ENCODE peak calls at places on chromosomes 6 and 20, in seven cellular contexts. N, G, Z, D, W, X and U are unnamed samples.
A peak's percentile ranks its signal among the peaks of the same experiment; 100 is the strongest.

GRCh38 chr6:91081452-91082067 is 494.7 kb upstream of the MAP3K7 start:
- DNase-seq in D (peak; percentile 16), X (no peak), W (peak; percentile 3), Z (peak; percentile 68), N (peak; percentile 37), G (no peak), U (peak; percentile 16)

GRCh38 chr20:24657211-24657610 is 187.8 kb downstream of the SYNDIG1 start:
- DNase-seq in Z (peak; percentile 22), G (peak; percentile 13), N (peak; percentile 39), D (no peak), W (no peak), X (no peak), U (no peak)

GRCh38 chr20:52972190-52972937 is at the start of gene TSHZ2:
- DNase-seq in X (no peak), G (peak; percentile 64), N (peak; percentile 4), W (no peak), Z (peak; percentile 65), D (no peak), U (no peak)

GRCh38 chr6:121881974-121882667 is 446.7 kb downstream of the GJA1 start:
- DNase-seq in Z (peak; percentile 55), N (no peak), W (no peak), D (peak; percentile 93), X (no peak), G (no peak), U (peak; percentile 83)

GRCh38 chr6:127051571-127052260 is 66.8 kb upstream of the RSPO3 start:
- DNase-seq in D (peak; percentile 73), G (no peak), Z (peak; percentile 49), N (no peak), W (no peak), X (no peak), U (no peak)

GRCh38 chr6:20686142-20686541 is 151.9 kb downstream of the CDKAL1 start:
- DNase-seq in N (peak; percentile 10), G (no peak), D (no peak), W (no peak), Z (no peak), X (no peak), U (no peak)

GRCh38 chr6:21123485-21124436 is 469.8 kb upstream of the SOX4 start:
- DNase-seq in W (no peak), D (no peak), G (no peak), Z (no peak), N (no peak), X (no peak), U (no peak)

GRCh38 chr6:2158596-2159271 is 86.7 kb downstream of the GMDS start:
- DNase-seq in X (no peak), D (no peak), N (peak; percentile 86), Z (peak; percentile 48), W (peak; percentile 70), G (no peak), U (peak; percentile 17)

GRCh38 chr6:16154904-16155303 is 26.0 kb downstream of the MYLIP start:
- DNase-seq in G (peak; percentile 16), Z (peak; percentile 75), X (no peak), D (peak; percentile 61), N (no peak), W (no peak), U (no peak)

GRCh38 chr6:118697554-118697953 is 46.2 kb upstream of the CEP85L start:
- DNase-seq in W (no peak), D (no peak), Z (no peak), N (no peak), G (no peak), X (no peak), U (peak; percentile 19)

GRCh38 chr6:140774080-140774505 is 1358.6 kb upstream of the GJE1 start:
- DNase-seq in X (no peak), N (no peak), W (peak; percentile 4), G (peak; percentile 3), D (peak; percentile 44), Z (peak; percentile 76), U (peak; percentile 32)

GRCh38 chr6:20333870-20334269 is 67.8 kb upstream of the E2F3 start:
- DNase-seq in X (no peak), N (no peak), W (no peak), G (no peak), Z (no peak), D (no peak), U (no peak)

GRCh38 chr6:42452171-42453026 is 673 bp upstream of the TRERF1 start:
- DNase-seq in G (peak; percentile 80), D (no peak), Z (peak; percentile 77), X (peak; percentile 29), W (peak; percentile 60), N (peak; percentile 86), U (no peak)

GRCh38 chr6:25504661-25505060 is 147.4 kb upstream of the SCGN start:
- DNase-seq in D (no peak), X (no peak), W (peak; percentile 82), G (no peak), Z (no peak), N (no peak), U (no peak)

GRCh38 chr6:25503686-25504085 is 148.3 kb upstream of the SCGN start:
- DNase-seq in N (no peak), Z (no peak), D (no peak), G (no peak), W (no peak), X (no peak), U (no peak)

GRCh38 chr6:25498510-25498909 is 153.5 kb upstream of the SCGN start:
- DNase-seq in G (no peak), N (no peak), Z (no peak), X (no peak), W (no peak), D (no peak), U (no peak)

GRCh38 chr6:25497383-25497782 is 154.6 kb upstream of the SCGN start:
- DNase-seq in Z (no peak), X (no peak), N (no peak), W (no peak), G (no peak), D (no peak), U (no peak)

DNA sequence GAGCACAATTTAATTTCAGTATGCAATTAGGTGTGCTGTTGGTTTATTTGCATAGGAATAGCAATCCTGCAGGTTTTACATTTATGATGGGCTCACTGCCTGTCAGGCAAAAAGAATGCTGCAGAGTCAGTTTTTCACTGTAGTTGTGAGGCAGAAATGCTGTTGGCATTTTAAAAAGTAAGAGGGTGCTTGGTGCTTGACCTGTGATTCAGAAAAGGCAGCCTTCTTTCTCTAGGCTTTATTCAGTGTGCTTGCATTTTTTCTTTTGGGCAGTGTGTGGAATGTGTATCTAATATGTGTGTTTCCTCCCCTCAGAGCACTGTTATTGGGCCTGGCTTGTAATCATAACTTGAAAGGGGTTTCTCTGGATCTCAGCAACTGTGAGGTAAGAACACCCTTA is 152.2 kb upstream of the SCGN start:
- DNase-seq in Z (no peak), W (no peak), G (no peak), X (no peak), D (no peak), N (no peak), U (no peak)
- TF ChIP-seq CTCF in Z (no peak), W (no peak), G (no peak), X (no peak), D (no peak), N (no peak), U (no peak)

DNA sequence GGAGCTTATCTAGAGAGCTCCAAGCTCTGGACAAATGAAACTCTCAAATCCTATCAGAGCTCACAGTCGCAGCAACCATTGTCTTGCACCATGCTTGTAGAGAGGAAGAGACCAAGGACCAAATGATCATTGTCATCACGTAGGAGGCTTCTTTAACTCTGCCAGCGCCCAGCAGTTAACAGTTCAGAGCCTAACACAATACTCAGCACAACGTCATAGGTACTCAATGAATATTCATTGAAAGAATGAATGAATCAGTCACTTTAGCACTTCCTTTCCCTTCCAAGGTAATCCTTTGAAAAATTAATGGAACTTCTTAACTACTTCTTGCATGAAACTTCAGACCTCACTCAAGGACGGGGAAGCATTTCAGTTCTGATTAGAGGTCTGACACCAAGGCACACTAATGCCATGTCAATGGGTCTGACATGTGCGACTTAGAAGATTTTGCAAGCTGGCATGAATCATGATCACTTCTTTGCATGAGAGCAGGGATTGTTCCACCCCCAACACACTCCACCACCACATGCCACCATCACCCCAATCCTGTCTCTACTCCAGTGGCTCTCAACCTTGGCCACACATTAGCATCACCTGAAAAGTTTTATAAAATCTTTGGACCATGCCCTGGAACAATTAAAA is 45.1 kb downstream of the KHDC1L start:
- DNase-seq in D (peak; percentile 3), G (no peak), N (no peak), W (no peak), X (no peak), Z (no peak), U (no peak)
- H3K4me3 ChIP-seq in D (no peak overlapping the region), G (no peak overlapping the region), N (no peak overlapping the region), W (no peak overlapping the region), X (no peak overlapping the region), Z (no peak overlapping the region), U (no peak overlapping the region)

DNA sequence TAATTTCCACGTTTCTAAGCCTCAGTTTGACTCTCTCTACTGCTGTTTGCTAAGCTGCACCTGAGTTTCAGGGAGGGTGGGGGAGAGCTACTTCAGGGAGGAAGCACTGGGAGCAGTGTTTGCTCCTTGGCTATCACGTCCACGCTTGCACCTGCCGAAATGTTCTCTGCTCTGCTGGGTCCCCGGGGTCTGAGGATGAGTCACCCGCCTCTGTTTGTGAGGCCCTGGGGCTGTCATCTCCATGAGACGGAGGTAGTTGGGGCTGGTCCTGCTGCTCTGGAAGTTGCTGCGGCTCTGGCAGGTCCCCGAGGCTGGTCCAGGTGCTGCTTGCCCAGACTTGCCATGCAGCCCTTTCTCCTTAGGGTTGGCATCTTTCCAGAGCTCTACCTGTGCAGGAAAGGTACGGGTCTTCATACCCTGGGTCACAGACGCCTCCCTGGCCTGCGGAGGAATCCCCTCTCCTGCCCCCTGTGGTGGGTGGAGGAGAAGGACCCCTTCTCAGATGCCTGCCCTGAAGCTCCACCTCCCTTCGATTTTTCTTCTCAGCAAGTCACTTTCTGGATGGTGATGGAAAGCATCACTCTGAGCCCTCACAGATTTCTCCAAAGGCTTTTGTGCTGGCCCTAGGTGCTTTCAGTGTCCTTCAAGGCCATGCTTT is 220.1 kb downstream of the QKI start:
- DNase-seq in W (no peak), D (no peak), Z (no peak), X (no peak), N (no peak), G (no peak), U (no peak)
- TF ChIP-seq CTCF in W (no peak), D (no peak), Z (no peak), X (no peak), N (no peak), G (no peak), U (no peak)

GRCh38 chr6:26305097-26305841 is 59.7 kb upstream of the BTN3A2 start:
- DNase-seq in G (peak; percentile 74), N (peak; percentile 87), Z (peak; percentile 73), X (peak; percentile 56), D (no peak), W (peak; percentile 80), U (peak; percentile 77)
- H3K4me3 ChIP-seq in G (no peak overlapping the region), N (peak overlapping the region; percentile 59), Z (peak overlapping the region; percentile 47), X (peak overlapping the region; percentile 55), D (peak overlapping the region; percentile 32), W (peak overlapping the region; percentile 49), U (peak overlapping the region; percentile 53)